ENCODE peak calls at places on chromosomes 13 and 19, in five cellular contexts. One of them, this sample, is unnamed.

GRCh38 chr19:33397536-33398360 is 24.2 kb downstream of the CEBPG start:
- DNase-seq in GM13976: no peak
- DNase-seq in progenitor cell of endocrine pancreas: no peak
- DNase-seq in cardiac fibroblast: no peak
- DNase-seq in astrocyte of the spinal cord: no peak
- DNase-seq in this sample: peak; percentile 35

GRCh38 chr13:48783181-48783630 is 129.5 kb downstream of the CYSLTR2 start:
- DNase-seq in astrocyte of the spinal cord: peak; percentile 94
- DNase-seq in cardiac fibroblast: peak; percentile 100
- DNase-seq in progenitor cell of endocrine pancreas: no peak
- DNase-seq in GM13976: no peak
- DNase-seq in this sample: no peak

GRCh38 chr13:52600666-52601065 is 41.6 kb upstream of the HNRNPA1L2 start:
- DNase-seq in cardiac fibroblast: peak; percentile 28
- DNase-seq in astrocyte of the spinal cord: peak; percentile 44
- DNase-seq in GM13976: no peak
- DNase-seq in progenitor cell of endocrine pancreas: no peak
- DNase-seq in this sample: no peak

GRCh38 chr19:14147797-14148605 is 11.6 kb upstream of the ASF1B start:
- DNase-seq in cardiac fibroblast: peak; percentile 69
- DNase-seq in astrocyte of the spinal cord: peak; percentile 54
- DNase-seq in GM13976: peak; percentile 83
- DNase-seq in progenitor cell of endocrine pancreas: peak; percentile 67
- DNase-seq in this sample: peak; percentile 65

GRCh38 chr13:28843594-28843993 is 23.5 kb downstream of the MTUS2 start:
- DNase-seq in GM13976: no peak
- DNase-seq in cardiac fibroblast: no peak
- DNase-seq in astrocyte of the spinal cord: no peak
- DNase-seq in progenitor cell of endocrine pancreas: no peak
- DNase-seq in this sample: no peak

GRCh38 chr19:30520735-30521479 is 148.7 kb downstream of the ZNF536 start:
- DNase-seq in cardiac fibroblast: no peak
- DNase-seq in GM13976: no peak
- DNase-seq in progenitor cell of endocrine pancreas: no peak
- DNase-seq in astrocyte of the spinal cord: no peak
- DNase-seq in this sample: no peak

GRCh38 chr13:113991676-113992179 is 17.9 kb upstream of the C13orf46 start:
- DNase-seq in progenitor cell of endocrine pancreas: no peak
- DNase-seq in GM13976: no peak
- DNase-seq in cardiac fibroblast: no peak
- DNase-seq in astrocyte of the spinal cord: no peak
- DNase-seq in this sample: no peak

GRCh38 chr19:13042443-13043130 is 47.3 kb downstream of the NFIX start:
- DNase-seq in GM13976: no peak
- DNase-seq in progenitor cell of endocrine pancreas: no peak
- DNase-seq in cardiac fibroblast: peak; percentile 64
- DNase-seq in astrocyte of the spinal cord: no peak
- DNase-seq in this sample: no peak

GRCh38 chr19:38055655-38056521 is 148.9 kb downstream of the SIPA1L3 start:
- DNase-seq in progenitor cell of endocrine pancreas: no peak
- DNase-seq in astrocyte of the spinal cord: no peak
- DNase-seq in GM13976: no peak
- DNase-seq in cardiac fibroblast: no peak
- DNase-seq in this sample: no peak

GRCh38 chr13:33349996-33350826 is 64.7 kb upstream of the STARD13 start:
- DNase-seq in progenitor cell of endocrine pancreas: peak; percentile 14
- DNase-seq in astrocyte of the spinal cord: peak; percentile 39
- DNase-seq in GM13976: peak; percentile 45
- DNase-seq in cardiac fibroblast: peak; percentile 50
- DNase-seq in this sample: peak; percentile 12

GRCh38 chr19:3821857-3822364 is 35.7 kb upstream of the MATK start:
- DNase-seq in GM13976: peak; percentile 91
- DNase-seq in astrocyte of the spinal cord: peak; percentile 3
- DNase-seq in progenitor cell of endocrine pancreas: peak; percentile 64
- DNase-seq in cardiac fibroblast: peak; percentile 52
- DNase-seq in this sample: peak; percentile 89

GRCh38 chr13:105979131-105979530 is 556.3 kb downstream of the EFNB2 start:
- DNase-seq in astrocyte of the spinal cord: no peak
- DNase-seq in cardiac fibroblast: no peak
- DNase-seq in progenitor cell of endocrine pancreas: no peak
- DNase-seq in GM13976: no peak
- DNase-seq in this sample: no peak

GRCh38 chr19:45124021-45124420 is 31.0 kb downstream of the PPP1R37 start:
- DNase-seq in cardiac fibroblast: no peak
- DNase-seq in GM13976: no peak
- DNase-seq in progenitor cell of endocrine pancreas: no peak
- DNase-seq in astrocyte of the spinal cord: no peak
- DNase-seq in this sample: no peak

GRCh38 chr19:45125360-45125759 is 32.4 kb downstream of the PPP1R37 start:
- DNase-seq in cardiac fibroblast: no peak
- DNase-seq in GM13976: no peak
- DNase-seq in astrocyte of the spinal cord: no peak
- DNase-seq in progenitor cell of endocrine pancreas: no peak
- DNase-seq in this sample: no peak

GRCh38 chr19:45121827-45122345 is 28.9 kb downstream of the PPP1R37 start:
- DNase-seq in astrocyte of the spinal cord: no peak
- DNase-seq in progenitor cell of endocrine pancreas: no peak
- DNase-seq in cardiac fibroblast: no peak
- DNase-seq in GM13976: no peak
- DNase-seq in this sample: no peak

GRCh38 chr19:45122832-45123231 is 29.9 kb downstream of the PPP1R37 start:
- DNase-seq in progenitor cell of endocrine pancreas: no peak
- DNase-seq in astrocyte of the spinal cord: no peak
- DNase-seq in GM13976: no peak
- DNase-seq in cardiac fibroblast: no peak
- DNase-seq in this sample: no peak

GRCh38 chr19:45123440-45123850 is 30.5 kb downstream of the PPP1R37 start:
- DNase-seq in cardiac fibroblast: no peak
- DNase-seq in astrocyte of the spinal cord: no peak
- DNase-seq in progenitor cell of endocrine pancreas: no peak
- DNase-seq in GM13976: no peak
- DNase-seq in this sample: no peak
- TF ChIP-seq CTCF in cardiac fibroblast: no peak
- TF ChIP-seq CTCF in astrocyte of the spinal cord: no peak
- TF ChIP-seq CTCF in progenitor cell of endocrine pancreas: no peak
- TF ChIP-seq CTCF in GM13976: no peak
- TF ChIP-seq CTCF in this sample: no peak

DNA sequence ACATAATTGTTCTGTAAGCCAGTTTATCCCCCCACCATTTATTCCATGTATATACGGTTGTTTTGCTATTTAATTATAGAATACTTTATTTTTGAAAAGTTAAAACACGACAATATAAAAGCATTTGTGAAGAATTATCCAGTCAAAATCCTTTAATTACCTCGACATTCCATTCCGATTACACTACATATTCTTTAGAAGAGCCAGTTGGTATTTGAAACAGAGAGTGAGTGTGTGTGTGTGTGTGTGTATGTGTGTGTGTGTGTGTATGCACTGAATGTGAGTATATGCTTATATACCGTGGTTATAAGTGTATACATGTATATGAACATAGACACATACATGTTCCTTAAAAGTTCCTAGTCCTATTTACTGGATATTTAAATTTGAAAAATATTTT is 87.8 kb upstream of the KLF5 start:
- DNase-seq in GM13976: no peak
- DNase-seq in astrocyte of the spinal cord: peak; percentile 44
- DNase-seq in cardiac fibroblast: peak; percentile 27
- DNase-seq in progenitor cell of endocrine pancreas: no peak
- DNase-seq in this sample: no peak
- TF ChIP-seq CTCF in GM13976: no peak
- TF ChIP-seq CTCF in astrocyte of the spinal cord: no peak
- TF ChIP-seq CTCF in cardiac fibroblast: no peak
- TF ChIP-seq CTCF in progenitor cell of endocrine pancreas: no peak
- TF ChIP-seq CTCF in this sample: no peak

GRCh38 chr19:55146078-55146647 is 2.8 kb downstream of the TNNT1 start:
- DNase-seq in astrocyte of the spinal cord: no peak
- DNase-seq in GM13976: peak; percentile 79
- DNase-seq in progenitor cell of endocrine pancreas: no peak
- DNase-seq in cardiac fibroblast: peak; percentile 25
- DNase-seq in this sample: no peak
- TF ChIP-seq CTCF in astrocyte of the spinal cord: peak; percentile 52
- TF ChIP-seq CTCF in GM13976: peak; percentile 41
- TF ChIP-seq CTCF in progenitor cell of endocrine pancreas: peak; percentile 55
- TF ChIP-seq CTCF in cardiac fibroblast: peak; percentile 66
- TF ChIP-seq CTCF in this sample: peak; percentile 70

GRCh38 chr19:46644720-46645119 is 8.7 kb upstream of the GNG8 start:
- DNase-seq in astrocyte of the spinal cord: no peak
- DNase-seq in progenitor cell of endocrine pancreas: no peak
- DNase-seq in GM13976: no peak
- DNase-seq in cardiac fibroblast: no peak
- DNase-seq in this sample: no peak

GRCh38 chr19:46634656-46635218 is 1.3 kb downstream of the GNG8 start:
- DNase-seq in GM13976: no peak
- DNase-seq in astrocyte of the spinal cord: no peak
- DNase-seq in cardiac fibroblast: no peak
- DNase-seq in progenitor cell of endocrine pancreas: no peak
- DNase-seq in this sample: no peak

GRCh38 chr19:46635920-46636761 is at the start of gene GNG8:
- DNase-seq in progenitor cell of endocrine pancreas: no peak
- DNase-seq in cardiac fibroblast: no peak
- DNase-seq in astrocyte of the spinal cord: no peak
- DNase-seq in GM13976: no peak
- DNase-seq in this sample: no peak

GRCh38 chr19:46637224-46637623 is 1.2 kb upstream of the GNG8 start:
- DNase-seq in progenitor cell of endocrine pancreas: no peak
- DNase-seq in GM13976: no peak
- DNase-seq in astrocyte of the spinal cord: no peak
- DNase-seq in cardiac fibroblast: no peak
- DNase-seq in this sample: no peak

DNA sequence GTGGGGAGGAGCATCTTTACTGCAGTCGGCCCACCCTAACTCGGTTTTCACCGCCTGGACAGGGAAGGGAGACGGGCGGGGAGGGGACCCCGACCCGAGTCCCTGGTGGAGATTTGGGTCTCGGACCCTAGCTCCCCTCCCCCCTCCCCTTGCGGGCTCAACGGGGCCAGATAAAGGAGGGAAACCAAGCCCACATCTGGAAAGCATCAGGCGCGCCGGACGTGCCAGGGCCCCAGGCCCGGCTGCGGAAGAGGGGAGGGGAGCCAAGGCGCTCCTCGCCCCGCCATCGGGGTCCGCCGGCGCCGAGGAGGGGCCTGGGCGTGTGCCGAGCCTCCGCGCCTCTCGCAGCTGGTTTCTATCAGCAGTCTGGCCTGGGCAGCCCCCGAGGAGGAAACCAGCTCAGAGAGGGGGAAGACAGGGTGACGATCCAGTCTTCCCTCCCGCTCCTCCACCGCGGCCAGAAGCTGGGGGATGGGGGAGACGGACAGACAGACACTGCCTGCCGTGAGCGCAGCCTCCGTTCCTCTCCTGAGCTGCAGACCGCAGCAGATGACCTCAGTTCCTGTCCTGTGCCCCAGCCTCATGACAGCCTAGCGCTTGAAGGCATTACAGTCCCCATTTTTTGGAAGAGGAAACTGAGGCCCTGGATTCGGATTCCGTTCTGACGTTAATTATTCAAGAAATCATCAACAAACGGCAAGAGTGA is 3.5 kb upstream of the GNG8 start:
- DNase-seq in cardiac fibroblast: peak; percentile 62
- DNase-seq in astrocyte of the spinal cord: no peak
- DNase-seq in GM13976: peak; percentile 58
- DNase-seq in progenitor cell of endocrine pancreas: no peak
- DNase-seq in this sample: peak; percentile 25
- TF ChIP-seq CTCF in cardiac fibroblast: no peak
- TF ChIP-seq CTCF in astrocyte of the spinal cord: no peak
- TF ChIP-seq CTCF in GM13976: no peak
- TF ChIP-seq CTCF in progenitor cell of endocrine pancreas: no peak
- TF ChIP-seq CTCF in this sample: no peak

GRCh38 chr19:52748336-52748950 is 13.6 kb upstream of the ZNF611 start:
- DNase-seq in progenitor cell of endocrine pancreas: no peak
- DNase-seq in GM13976: no peak
- DNase-seq in cardiac fibroblast: peak; percentile 71
- DNase-seq in astrocyte of the spinal cord: peak; percentile 34
- DNase-seq in this sample: no peak
- TF ChIP-seq CTCF in progenitor cell of endocrine pancreas: peak; percentile 56
- TF ChIP-seq CTCF in GM13976: no peak
- TF ChIP-seq CTCF in cardiac fibroblast: peak; percentile 32
- TF ChIP-seq CTCF in astrocyte of the spinal cord: no peak
- TF ChIP-seq CTCF in this sample: peak; percentile 68

GRCh38 chr19:36572593-36573019 is 486 bp downstream of the ZNF529 start:
- DNase-seq in astrocyte of the spinal cord: no peak
- DNase-seq in GM13976: no peak
- DNase-seq in progenitor cell of endocrine pancreas: no peak
- DNase-seq in cardiac fibroblast: no peak
- DNase-seq in this sample: no peak

GRCh38 chr19:36577271-36577996 is 4.3 kb upstream of the ZNF529 start:
- DNase-seq in progenitor cell of endocrine pancreas: no peak
- DNase-seq in cardiac fibroblast: peak; percentile 68
- DNase-seq in astrocyte of the spinal cord: no peak
- DNase-seq in GM13976: no peak
- DNase-seq in this sample: no peak

GRCh38 chr19:36573948-36574726 is 1.0 kb upstream of the ZNF529 start:
- DNase-seq in progenitor cell of endocrine pancreas: no peak
- DNase-seq in cardiac fibroblast: peak; percentile 47
- DNase-seq in astrocyte of the spinal cord: peak; percentile 32
- DNase-seq in GM13976: no peak
- DNase-seq in this sample: no peak

GRCh38 chr19:36574762-36575161 is 1.7 kb upstream of the ZNF529 start:
- DNase-seq in cardiac fibroblast: no peak
- DNase-seq in GM13976: no peak
- DNase-seq in astrocyte of the spinal cord: no peak
- DNase-seq in progenitor cell of endocrine pancreas: no peak
- DNase-seq in this sample: no peak

DNA sequence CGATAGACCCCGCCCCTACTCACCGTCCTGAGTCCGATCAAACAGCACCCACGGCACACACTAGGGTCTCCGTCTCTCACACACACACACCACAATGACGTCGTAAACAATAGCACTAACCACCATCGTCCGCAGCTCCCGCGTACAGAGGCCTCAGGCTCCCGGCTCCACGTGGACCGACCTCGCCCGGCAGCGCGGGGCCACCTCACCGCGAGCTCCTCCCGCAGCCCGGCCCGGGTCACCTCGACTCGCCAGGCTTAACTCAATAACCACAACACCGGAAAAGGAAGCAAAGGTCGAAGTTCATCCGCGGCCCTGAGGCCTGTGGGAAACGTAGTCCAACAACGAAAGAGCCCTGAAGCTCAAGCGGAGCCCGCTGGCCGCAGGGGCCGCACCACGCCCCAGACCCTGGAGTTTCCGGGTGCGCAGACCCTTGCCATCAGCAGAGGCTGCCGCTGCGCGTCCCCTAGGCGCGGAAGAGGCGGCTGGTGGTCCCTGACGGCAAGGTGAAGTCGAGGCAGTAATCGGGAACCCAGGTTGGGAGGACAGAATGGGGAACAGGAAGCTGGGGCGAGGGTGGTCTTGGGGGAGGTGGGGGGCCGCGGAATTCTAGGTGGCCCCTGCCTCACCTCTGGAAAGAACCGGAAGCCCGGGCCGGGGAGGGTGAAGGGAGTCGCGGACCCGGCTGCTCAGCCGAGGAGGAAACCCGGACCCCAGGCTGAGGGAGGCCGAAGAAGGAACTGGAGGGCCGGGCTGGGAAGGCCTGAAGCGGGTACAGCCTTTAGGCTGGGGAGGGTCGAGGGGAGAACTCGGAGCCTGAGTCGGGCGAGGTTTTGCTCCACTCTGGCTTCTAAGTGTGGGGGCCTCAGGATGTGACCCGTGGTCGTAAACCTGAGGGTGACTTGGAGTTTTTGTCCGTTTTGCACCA is at the start of gene ZNF529:
- DNase-seq in GM13976: peak; percentile 94
- DNase-seq in astrocyte of the spinal cord: peak; percentile 89
- DNase-seq in cardiac fibroblast: peak; percentile 91
- DNase-seq in progenitor cell of endocrine pancreas: peak; percentile 87
- DNase-seq in this sample: peak; percentile 88
- TF ChIP-seq CTCF in GM13976: no peak
- TF ChIP-seq CTCF in astrocyte of the spinal cord: no peak
- TF ChIP-seq CTCF in cardiac fibroblast: no peak
- TF ChIP-seq CTCF in progenitor cell of endocrine pancreas: peak; percentile 22
- TF ChIP-seq CTCF in this sample: peak; percentile 18